ENCODE peak calls at places on chromosomes 12 and 14, in four cellular contexts. W is H9, L is IMR-90, E is H1. V is an unnamed sample.

GRCh38 chr14:53389207-53389606 is 236.1 kb upstream of the DDHD1 start:
- DNase-seq in L (peak), W (no peak), E (no peak), V (no peak)

GRCh38 chr12:113071427-113072112 is 15.0 kb downstream of the DTX1 start:
- DNase-seq in E (no peak), W (peak), L (no peak), V (no peak)

GRCh38 chr12:20096430-20096829 is 271.9 kb upstream of the PDE3A start:
- DNase-seq in L (peak), W (no peak), E (no peak), V (no peak)

GRCh38 chr14:104796682-104797081 is 1.1 kb upstream of the AKT1 start:
- DNase-seq in L (no peak), W (no peak), E (no peak), V (no peak)

GRCh38 chr12:42504049-42504448 is 85.5 kb downstream of the PRICKLE1 start:
- DNase-seq in W (no peak), L (peak), E (no peak), V (no peak)

GRCh38 chr12:99111600-99111999 is 466.5 kb downstream of the APAF1 start:
- DNase-seq in L (no peak), W (no peak), E (no peak), V (peak)

GRCh38 chr14:59275668-59276067 is 87.2 kb downstream of the DAAM1 start:
- DNase-seq in L (peak), W (no peak), E (no peak), V (no peak)

GRCh38 chr14:22555573-22556011 is 33.4 kb downstream of the DAD1 start:
- DNase-seq in E (no peak), L (peak), W (no peak), V (no peak)

GRCh38 chr14:92425101-92425500 is 88.5 kb upstream of the RIN3 start:
- DNase-seq in W (no peak), E (no peak), L (peak), V (peak)

GRCh38 chr12:69095765-69096477 is 143.4 kb upstream of the CPSF6 start:
- DNase-seq in W (no peak), E (no peak), L (no peak), V (no peak)

GRCh38 chr14:99676657-99677056 is 7.4 kb upstream of the CYP46A1 start:
- DNase-seq in L (no peak), W (no peak), E (no peak), V (no peak)

GRCh38 chr12:114430306-114430705 is 24.4 kb upstream of the TBX5 start:
- DNase-seq in W (no peak), L (peak), E (no peak), V (no peak)

GRCh38 chr14:35809597-35809996 is 502 bp upstream of the RALGAPA1 start:
- DNase-seq in L (no peak), E (no peak), W (no peak), V (no peak)
- H4K5ac ChIP-seq in L (no peak), E (no peak), W (no peak), V (no peak)

DNA sequence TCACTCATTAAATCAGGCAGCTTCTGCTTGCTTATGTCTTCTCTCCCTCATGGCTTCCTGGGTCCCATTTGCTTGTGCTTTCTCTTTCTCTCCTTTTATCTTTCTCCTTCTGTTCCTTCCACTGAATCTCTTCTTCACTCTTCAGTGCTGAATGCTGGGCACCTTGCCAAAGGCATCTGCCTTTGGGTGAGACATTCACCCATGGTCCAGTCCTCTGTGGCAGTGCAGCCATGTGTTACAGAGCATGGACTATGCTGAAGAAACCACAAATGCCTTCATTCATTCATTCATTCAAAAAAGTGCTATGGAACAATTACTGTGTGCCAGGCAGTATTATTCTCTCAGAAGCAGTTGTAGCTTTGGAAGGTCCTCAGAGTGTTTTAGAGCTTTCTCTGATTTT is 344.4 kb upstream of the STXBP6 start:
- DNase-seq in W (no peak), L (no peak), E (no peak), V (no peak)
- H4K5ac ChIP-seq in W (no peak), L (no peak), E (no peak), V (no peak)

GRCh38 chr12:89671469-89671868 is 37.2 kb downstream of the ATP2B1 start:
- DNase-seq in W (no peak), E (no peak), L (peak), V (peak)

GRCh38 chr12:89676935-89677334 is 31.7 kb downstream of the ATP2B1 start:
- DNase-seq in W (no peak), E (no peak), L (no peak), V (no peak)

GRCh38 chr12:89674326-89674942 is 34.2 kb downstream of the ATP2B1 start:
- DNase-seq in W (no peak), L (no peak), E (no peak), V (no peak)

GRCh38 chr12:89672589-89672979 is 36.1 kb downstream of the ATP2B1 start:
- DNase-seq in W (no peak), E (no peak), L (no peak), V (no peak)

DNA sequence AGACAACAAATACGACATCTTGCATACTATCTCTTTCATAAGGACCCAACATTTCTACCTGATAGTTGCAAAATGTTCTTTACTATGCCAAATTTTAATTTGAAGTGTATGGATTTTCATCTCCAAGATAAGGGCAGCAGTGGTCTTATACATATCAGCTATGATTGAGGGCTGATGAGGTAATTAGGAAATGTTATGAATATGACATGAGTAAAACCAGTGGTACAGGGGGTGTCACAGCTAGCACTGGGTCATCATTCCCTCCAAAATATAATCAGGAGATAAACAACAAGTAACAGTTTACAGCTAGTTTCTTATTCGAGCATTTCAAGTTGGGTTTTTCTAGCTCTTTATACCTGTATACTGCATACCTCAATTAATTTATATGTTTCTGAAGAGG is 35.0 kb downstream of the ATP2B1 start:
- DNase-seq in L (no peak), E (no peak), W (no peak), V (no peak)
- H4K5ac ChIP-seq in L (no peak), E (no peak), W (no peak), V (no peak)

GRCh38 chr12:64858882-64859281 is 34.4 kb downstream of the TBC1D30 start:
- DNase-seq in E (no peak), L (no peak), W (no peak), V (no peak)
- H4K5ac ChIP-seq in E (no peak), L (no peak), W (no peak), V (no peak)

GRCh38 chr12:103517161-103517560 is 21.4 kb upstream of the C12orf42 start:
- DNase-seq in W (no peak), L (no peak), E (no peak), V (no peak)
- H4K5ac ChIP-seq in W (no peak), L (no peak), E (no peak), V (no peak)

GRCh38 chr14:68817513-68818212 is 24.8 kb upstream of the ZFP36L1 start:
- DNase-seq in L (no peak), W (no peak), E (no peak), V (no peak)
- H4K5ac ChIP-seq in L (no peak), W (no peak), E (no peak), V (no peak)

GRCh38 chr12:119762619-119763018 is 94.7 kb downstream of the PRKAB1 start:
- DNase-seq in L (no peak), W (no peak), E (no peak), V (no peak)
- H4K5ac ChIP-seq in L (no peak), W (no peak), E (no peak), V (no peak)

GRCh38 chr12:72271741-72272661 is at the start of gene TRHDE:
- DNase-seq in E (no peak), L (peak), W (peak), V (peak)
- H4K5ac ChIP-seq in E (no peak), L (peak), W (no peak), V (no peak)

DNA sequence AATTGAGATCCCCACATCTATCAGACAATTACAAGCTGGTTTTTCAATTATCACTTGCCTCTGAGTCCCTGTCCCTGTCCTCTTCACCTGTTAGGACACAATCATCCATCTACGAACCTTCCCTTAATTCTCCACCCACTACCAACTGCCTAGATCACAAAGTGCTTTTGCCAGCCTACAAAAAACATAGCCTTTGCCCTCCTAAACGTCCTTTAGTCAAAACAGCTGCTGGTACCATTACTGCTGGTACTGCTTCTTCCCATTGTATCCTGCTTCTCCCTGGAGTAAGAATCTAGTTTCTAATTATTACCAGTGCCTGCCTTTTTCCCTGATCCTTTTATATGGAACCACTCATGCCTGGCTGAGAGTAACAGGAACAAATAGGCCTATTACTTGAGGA is 82.1 kb downstream of the CPNE8 start:
- DNase-seq in W (no peak), E (no peak), L (no peak), V (no peak)
- H4K5ac ChIP-seq in W (no peak), E (no peak), L (no peak), V (no peak)

V was measured in mesendoderm.